ENCODE peak calls at places on chromosomes 3 and 15, in nine cellular contexts. K, W, J, M, D, Q, G, F and Z are unnamed samples.

GRCh38 chr15:41530363-41530956 is 13.6 kb downstream of the RPAP1 start:
- DNase-seq in K (no peak), W (no peak), J (no peak), M (no peak), D (no peak), Q (no peak), G (no peak), F (no peak), Z (no peak)

GRCh38 chr3:56369914-56370313 is 98.4 kb downstream of the ERC2 start:
- DNase-seq in K (no peak), W (no peak), J (no peak), M (no peak), D (no peak), Q (no peak), G (no peak), F (no peak), Z (no peak)

GRCh38 chr3:51677358-51677757 is 6.3 kb downstream of the TEX264 start:
- DNase-seq in K (no peak), W (no peak), J (no peak), M (no peak), D (no peak), Q (no peak), G (no peak), F (no peak), Z (no peak)

GRCh38 chr3:134231131-134231530 is 19.5 kb downstream of the RYK start:
- DNase-seq in K (no peak), W (no peak), J (no peak), M (no peak), D (no peak), Q (no peak), G (no peak), F (no peak), Z (no peak)

GRCh38 chr3:129313983-129314756 is 35.5 kb downstream of the HMCES start:
- DNase-seq in K (no peak), W (peak; percentile 39), J (no peak), M (no peak), D (no peak), Q (no peak), G (no peak), F (no peak), Z (no peak)

GRCh38 chr3:13671536-13672233 is 122.8 kb downstream of the FBLN2 start:
- DNase-seq in K (no peak), W (peak; percentile 22), J (no peak), M (no peak), D (no peak), Q (no peak), G (no peak), F (no peak), Z (no peak)

GRCh38 chr15:40345225-40345866 is 4.6 kb upstream of the CCDC9B start:
- DNase-seq in K (no peak), W (no peak), J (no peak), M (no peak), D (no peak), Q (no peak), G (no peak), F (no peak), Z (no peak)

GRCh38 chr3:88713233-88713691 is 394.2 kb upstream of the EPHA3 start:
- DNase-seq in K (no peak), W (peak; percentile 25), J (peak; percentile 81), M (no peak), D (no peak), Q (no peak), G (no peak), F (no peak), Z (no peak)

GRCh38 chr15:70252056-70252935 is 154.6 kb upstream of the TLE3 start:
- DNase-seq in K (no peak), W (no peak), J (no peak), M (no peak), D (no peak), Q (no peak), G (no peak), F (peak; percentile 64), Z (no peak)

GRCh38 chr15:76060098-76060989 is 559 bp downstream of the TMEM266 start:
- DNase-seq in K (peak; percentile 66), W (no peak), J (no peak), M (no peak), D (no peak), Q (no peak), G (peak; percentile 34), F (no peak), Z (no peak)

GRCh38 chr3:148173836-148174235 is 523.9 kb upstream of the AGTR1 start:
- DNase-seq in K (no peak), W (no peak), J (peak; percentile 43), M (no peak), D (no peak), Q (no peak), G (no peak), F (no peak), Z (no peak)

GRCh38 chr3:171556133-171556532 is 95.9 kb upstream of the TNIK start:
- DNase-seq in K (no peak), W (no peak), J (no peak), M (no peak), D (no peak), Q (no peak), G (no peak), F (no peak), Z (no peak)

GRCh38 chr3:30894521-30895289 is at the start of gene GADL1:
- DNase-seq in K (peak; percentile 62), W (no peak), J (no peak), M (no peak), D (no peak), Q (no peak), G (no peak), F (no peak), Z (no peak)

GRCh38 chr3:133606902-133607301 is 33.4 kb downstream of the CDV3 start:
- DNase-seq in K (no peak), W (no peak), J (no peak), M (no peak), D (no peak), Q (no peak), G (no peak), F (no peak), Z (no peak)

GRCh38 chr3:1348547-1348946 is 255.7 kb downstream of the CNTN6 start:
- DNase-seq in K (no peak), W (no peak), J (no peak), M (no peak), D (no peak), Q (no peak), G (no peak), F (no peak), Z (no peak)

GRCh38 chr3:156366559-156366958 is 188.4 kb downstream of the SSR3 start:
- DNase-seq in K (no peak), W (no peak), J (no peak), M (no peak), D (no peak), Q (no peak), G (no peak), F (no peak), Z (no peak)

GRCh38 chr15:93378547-93378946 is 289.5 kb upstream of the RGMA start:
- DNase-seq in K (no peak), W (no peak), J (no peak), M (no peak), D (no peak), Q (no peak), G (no peak), F (peak; percentile 39), Z (no peak)

GRCh38 chr3:106119691-106120090 is 250.9 kb upstream of the CBLB start:
- DNase-seq in K (no peak), W (peak; percentile 37), J (no peak), M (no peak), D (no peak), Q (no peak), G (no peak), F (no peak), Z (no peak)

GRCh38 chr3:8237893-8238292 is 263.7 kb upstream of the LMCD1 start:
- DNase-seq in K (no peak), W (no peak), J (no peak), M (no peak), D (no peak), Q (no peak), G (no peak), F (no peak), Z (no peak)

GRCh38 chr3:99866167-99866810 is 48.6 kb downstream of the CMSS1 start:
- DNase-seq in K (no peak), W (peak; percentile 69), J (peak; percentile 76), M (no peak), D (no peak), Q (no peak), G (no peak), F (peak; percentile 21), Z (peak; percentile 57)

GRCh38 chr3:53704363-53704725 is 141.9 kb downstream of the CHDH start:
- DNase-seq in K (no peak), W (no peak), J (no peak), M (no peak), D (no peak), Q (no peak), G (no peak), F (no peak), Z (no peak)

GRCh38 chr3:51712020-51712385 is 5.1 kb downstream of the GRM2 start:
- DNase-seq in K (no peak), W (no peak), J (no peak), M (no peak), D (no peak), Q (no peak), G (no peak), F (no peak), Z (no peak)

GRCh38 chr15:28094732-28095521 is 4.2 kb downstream of the OCA2 start:
- DNase-seq in K (no peak), W (no peak), J (no peak), M (no peak), D (no peak), Q (no peak), G (no peak), F (peak; percentile 5), Z (no peak)

GRCh38 chr3:52879581-52879980 is 17.8 kb downstream of the STIMATE start:
- DNase-seq in K (peak; percentile 35), W (no peak), J (no peak), M (no peak), D (no peak), Q (no peak), G (no peak), F (no peak), Z (no peak)

GRCh38 chr3:155219106-155219505 is 74.4 kb downstream of the STRIT1 start:
- DNase-seq in K (no peak), W (no peak), J (no peak), M (no peak), D (no peak), Q (no peak), G (no peak), F (no peak), Z (no peak)

GRCh38 chr15:32878849-32879795 is 161.3 kb downstream of the GREM1 start:
- DNase-seq in K (no peak), W (no peak), J (no peak), M (no peak), D (no peak), Q (no peak), G (no peak), F (no peak), Z (no peak)

GRCh38 chr3:160061525-160061924 is 72.9 kb downstream of the IL12A start:
- DNase-seq in K (no peak), W (no peak), J (no peak), M (no peak), D (no peak), Q (no peak), G (no peak), F (no peak), Z (no peak)

GRCh38 chr3:187896664-187897063 is 151.4 kb upstream of the BCL6 start:
- DNase-seq in K (no peak), W (no peak), J (no peak), M (no peak), D (no peak), Q (no peak), G (no peak), F (no peak), Z (no peak)

GRCh38 chr15:78061963-78062427 is 15.5 kb downstream of the TBC1D2B start:
- DNase-seq in K (no peak), W (peak; percentile 39), J (no peak), M (no peak), D (no peak), Q (no peak), G (peak; percentile 31), F (no peak), Z (no peak)

GRCh38 chr3:9884555-9885165 is 4.6 kb upstream of the CIDEC start:
- DNase-seq in K (no peak), W (peak; percentile 91), J (peak; percentile 76), M (peak; percentile 60), D (no peak), Q (no peak), G (no peak), F (no peak), Z (peak; percentile 60)

GRCh38 chr3:50388021-50388719 is 28.8 kb upstream of the TMEM115 start:
- DNase-seq in K (no peak), W (no peak), J (no peak), M (no peak), D (no peak), Q (no peak), G (no peak), F (no peak), Z (no peak)